ENCODE peak calls at places on chromosome 3, in eight cellular contexts. One of them, this sample, is unnamed.
A peak's percentile ranks its signal among the peaks of the same experiment; 100 is the strongest.

GRCh38 chr3:128351476-128352085 is 115.1 kb downstream of the DNAJB8 start:
- DNase-seq in activated CD8-positive, alpha-beta memory T cell treated with anti-CD3 and anti-CD28 coated beads for 24 hours: no peak
- DNase-seq in naive B cell: no peak
- DNase-seq in ovary: no peak
- DNase-seq in stimulated activated CD4-positive, alpha-beta T cell treated with anti-CD3 and anti-CD28 coated beads, Interleukin-1b, Interleukin-23, amount 100 ng/mL, for 1 hour: no peak
- DNase-seq in activated naive CD4-positive, alpha-beta T cell treated with anti-CD3 and anti-CD28 coated beads for 36 hours: no peak
- DNase-seq in cardiac fibroblast: no peak
- DNase-seq in EL: no peak
- DNase-seq in this sample: no peak

GRCh38 chr3:160577551-160578195 is 12.3 kb upstream of the KPNA4 start:
- DNase-seq in activated CD8-positive, alpha-beta memory T cell treated with anti-CD3 and anti-CD28 coated beads for 24 hours: no peak
- DNase-seq in naive B cell: no peak
- DNase-seq in ovary: no peak
- DNase-seq in stimulated activated CD4-positive, alpha-beta T cell treated with anti-CD3 and anti-CD28 coated beads, Interleukin-1b, Interleukin-23, amount 100 ng/mL, for 1 hour: no peak
- DNase-seq in activated naive CD4-positive, alpha-beta T cell treated with anti-CD3 and anti-CD28 coated beads for 36 hours: no peak
- DNase-seq in cardiac fibroblast: peak; percentile 58
- DNase-seq in EL: peak; percentile 14
- DNase-seq in this sample: no peak

GRCh38 chr3:60101628-60102027 is 1051.8 kb upstream of the CFAP20DC start:
- DNase-seq in activated CD8-positive, alpha-beta memory T cell treated with anti-CD3 and anti-CD28 coated beads for 24 hours: no peak
- DNase-seq in naive B cell: no peak
- DNase-seq in ovary: no peak
- DNase-seq in stimulated activated CD4-positive, alpha-beta T cell treated with anti-CD3 and anti-CD28 coated beads, Interleukin-1b, Interleukin-23, amount 100 ng/mL, for 1 hour: no peak
- DNase-seq in activated naive CD4-positive, alpha-beta T cell treated with anti-CD3 and anti-CD28 coated beads for 36 hours: no peak
- DNase-seq in cardiac fibroblast: no peak
- DNase-seq in EL: no peak
- DNase-seq in this sample: no peak

GRCh38 chr3:61663728-61664492 is 102.5 kb downstream of the PTPRG start:
- DNase-seq in activated CD8-positive, alpha-beta memory T cell treated with anti-CD3 and anti-CD28 coated beads for 24 hours: no peak
- DNase-seq in naive B cell: no peak
- DNase-seq in ovary: no peak
- DNase-seq in stimulated activated CD4-positive, alpha-beta T cell treated with anti-CD3 and anti-CD28 coated beads, Interleukin-1b, Interleukin-23, amount 100 ng/mL, for 1 hour: no peak
- DNase-seq in activated naive CD4-positive, alpha-beta T cell treated with anti-CD3 and anti-CD28 coated beads for 36 hours: no peak
- DNase-seq in cardiac fibroblast: peak; percentile 95
- DNase-seq in EL: peak; percentile 98
- DNase-seq in this sample: no peak

GRCh38 chr3:122102191-122102935 is 47.2 kb downstream of the CD86 start:
- DNase-seq in activated CD8-positive, alpha-beta memory T cell treated with anti-CD3 and anti-CD28 coated beads for 24 hours: peak; percentile 63
- DNase-seq in naive B cell: no peak
- DNase-seq in ovary: no peak
- DNase-seq in stimulated activated CD4-positive, alpha-beta T cell treated with anti-CD3 and anti-CD28 coated beads, Interleukin-1b, Interleukin-23, amount 100 ng/mL, for 1 hour: no peak
- DNase-seq in activated naive CD4-positive, alpha-beta T cell treated with anti-CD3 and anti-CD28 coated beads for 36 hours: peak; percentile 41
- DNase-seq in cardiac fibroblast: no peak
- DNase-seq in EL: no peak
- DNase-seq in this sample: no peak

GRCh38 chr3:39185326-39185958 is 7.0 kb downstream of the XIRP1 start:
- DNase-seq in activated CD8-positive, alpha-beta memory T cell treated with anti-CD3 and anti-CD28 coated beads for 24 hours: peak; percentile 42
- DNase-seq in naive B cell: no peak
- DNase-seq in ovary: no peak
- DNase-seq in stimulated activated CD4-positive, alpha-beta T cell treated with anti-CD3 and anti-CD28 coated beads, Interleukin-1b, Interleukin-23, amount 100 ng/mL, for 1 hour: no peak
- DNase-seq in activated naive CD4-positive, alpha-beta T cell treated with anti-CD3 and anti-CD28 coated beads for 36 hours: no peak
- DNase-seq in cardiac fibroblast: no peak
- DNase-seq in EL: no peak
- DNase-seq in this sample: no peak

GRCh38 chr3:194250104-194251002 is 100.8 kb downstream of the CPN2 start:
- DNase-seq in activated CD8-positive, alpha-beta memory T cell treated with anti-CD3 and anti-CD28 coated beads for 24 hours: peak; percentile 24
- DNase-seq in naive B cell: no peak
- DNase-seq in ovary: peak; percentile 80
- DNase-seq in stimulated activated CD4-positive, alpha-beta T cell treated with anti-CD3 and anti-CD28 coated beads, Interleukin-1b, Interleukin-23, amount 100 ng/mL, for 1 hour: no peak
- DNase-seq in activated naive CD4-positive, alpha-beta T cell treated with anti-CD3 and anti-CD28 coated beads for 36 hours: no peak
- DNase-seq in cardiac fibroblast: peak; percentile 54
- DNase-seq in EL: no peak
- DNase-seq in this sample: no peak

GRCh38 chr3:188212308-188212969 is 58.5 kb downstream of the LPP start:
- DNase-seq in activated CD8-positive, alpha-beta memory T cell treated with anti-CD3 and anti-CD28 coated beads for 24 hours: no peak
- DNase-seq in naive B cell: no peak
- DNase-seq in ovary: no peak
- DNase-seq in stimulated activated CD4-positive, alpha-beta T cell treated with anti-CD3 and anti-CD28 coated beads, Interleukin-1b, Interleukin-23, amount 100 ng/mL, for 1 hour: no peak
- DNase-seq in activated naive CD4-positive, alpha-beta T cell treated with anti-CD3 and anti-CD28 coated beads for 36 hours: no peak
- DNase-seq in cardiac fibroblast: peak; percentile 79
- DNase-seq in EL: peak; percentile 79
- DNase-seq in this sample: no peak

GRCh38 chr3:52218454-52218853 is 7.0 kb downstream of the TLR9 start:
- DNase-seq in activated CD8-positive, alpha-beta memory T cell treated with anti-CD3 and anti-CD28 coated beads for 24 hours: peak; percentile 66
- DNase-seq in naive B cell: no peak
- DNase-seq in ovary: no peak
- DNase-seq in stimulated activated CD4-positive, alpha-beta T cell treated with anti-CD3 and anti-CD28 coated beads, Interleukin-1b, Interleukin-23, amount 100 ng/mL, for 1 hour: no peak
- DNase-seq in activated naive CD4-positive, alpha-beta T cell treated with anti-CD3 and anti-CD28 coated beads for 36 hours: peak; percentile 50
- DNase-seq in cardiac fibroblast: no peak
- DNase-seq in EL: no peak
- DNase-seq in this sample: peak; percentile 24